ENCODE peak calls at places on chromosome 2, in five cellular contexts. One of them, this sample, is unnamed.

GRCh38 chr2:168182850-168183249 is 64.5 kb downstream of the STK39 start:
- DNase-seq in GM19239: no peak
- DNase-seq in cardiac fibroblast: no peak
- DNase-seq in kidney glomerular epithelial cell: no peak
- DNase-seq in epithelial cell of proximal tubule: no peak
- DNase-seq in this sample: no peak

GRCh38 chr2:165572155-165572554 is 102.7 kb downstream of the CSRNP3 start:
- DNase-seq in cardiac fibroblast: no peak
- DNase-seq in kidney glomerular epithelial cell: no peak
- DNase-seq in GM19239: no peak
- DNase-seq in epithelial cell of proximal tubule: no peak
- DNase-seq in this sample: no peak

GRCh38 chr2:11254100-11254536 is 90.3 kb downstream of the ROCK2 start:
- DNase-seq in GM19239: no peak
- DNase-seq in kidney glomerular epithelial cell: no peak
- DNase-seq in cardiac fibroblast: peak
- DNase-seq in epithelial cell of proximal tubule: no peak
- DNase-seq in this sample: no peak

GRCh38 chr2:222269132-222269531 is 29.7 kb downstream of the PAX3 start:
- DNase-seq in epithelial cell of proximal tubule: no peak
- DNase-seq in GM19239: no peak
- DNase-seq in kidney glomerular epithelial cell: no peak
- DNase-seq in cardiac fibroblast: no peak
- DNase-seq in this sample: no peak

GRCh38 chr2:172096661-172097547 is 5.8 kb downstream of the DLX2 start:
- DNase-seq in GM19239: no peak
- DNase-seq in epithelial cell of proximal tubule: no peak
- DNase-seq in cardiac fibroblast: peak
- DNase-seq in kidney glomerular epithelial cell: peak
- DNase-seq in this sample: peak

GRCh38 chr2:230828272-230828961 is 36.3 kb upstream of the ITM2C start:
- DNase-seq in epithelial cell of proximal tubule: no peak
- DNase-seq in GM19239: peak
- DNase-seq in kidney glomerular epithelial cell: no peak
- DNase-seq in cardiac fibroblast: no peak
- DNase-seq in this sample: no peak

GRCh38 chr2:45833301-45833967 is 182.0 kb downstream of the PRKCE start:
- DNase-seq in kidney glomerular epithelial cell: no peak
- DNase-seq in cardiac fibroblast: no peak
- DNase-seq in GM19239: no peak
- DNase-seq in epithelial cell of proximal tubule: no peak
- DNase-seq in this sample: no peak

GRCh38 chr2:20156051-20156730 is 68.7 kb downstream of the SDC1 start:
- DNase-seq in kidney glomerular epithelial cell: no peak
- DNase-seq in GM19239: no peak
- DNase-seq in epithelial cell of proximal tubule: no peak
- DNase-seq in cardiac fibroblast: no peak
- DNase-seq in this sample: no peak

GRCh38 chr2:26735096-26735495 is 29.0 kb upstream of the SLC35F6 start:
- DNase-seq in GM19239: no peak
- DNase-seq in kidney glomerular epithelial cell: no peak
- DNase-seq in epithelial cell of proximal tubule: no peak
- DNase-seq in cardiac fibroblast: peak
- DNase-seq in this sample: no peak

GRCh38 chr2:67311536-67311935 is 85.6 kb upstream of the ETAA1 start:
- DNase-seq in GM19239: no peak
- DNase-seq in kidney glomerular epithelial cell: no peak
- DNase-seq in cardiac fibroblast: peak
- DNase-seq in epithelial cell of proximal tubule: no peak
- DNase-seq in this sample: no peak

GRCh38 chr2:240412211-240412830 is 23.1 kb upstream of the GPC1 start:
- DNase-seq in cardiac fibroblast: no peak
- DNase-seq in GM19239: no peak
- DNase-seq in kidney glomerular epithelial cell: no peak
- DNase-seq in epithelial cell of proximal tubule: no peak
- DNase-seq in this sample: no peak

GRCh38 chr2:191653669-191654402 is 24.1 kb upstream of the NABP1 start:
- DNase-seq in kidney glomerular epithelial cell: no peak
- DNase-seq in GM19239: no peak
- DNase-seq in cardiac fibroblast: no peak
- DNase-seq in epithelial cell of proximal tubule: no peak
- DNase-seq in this sample: no peak

GRCh38 chr2:225100269-225100668 is 58.0 kb upstream of the DOCK10 start:
- DNase-seq in kidney glomerular epithelial cell: peak
- DNase-seq in cardiac fibroblast: peak
- DNase-seq in GM19239: no peak
- DNase-seq in epithelial cell of proximal tubule: no peak
- DNase-seq in this sample: no peak

GRCh38 chr2:59584958-59585357 is 968.5 kb downstream of the BCL11A start:
- DNase-seq in cardiac fibroblast: no peak
- DNase-seq in epithelial cell of proximal tubule: no peak
- DNase-seq in kidney glomerular epithelial cell: no peak
- DNase-seq in GM19239: no peak
- DNase-seq in this sample: no peak

GRCh38 chr2:101921319-101921960 is 70.3 kb upstream of the IL1R2 start:
- DNase-seq in epithelial cell of proximal tubule: no peak
- DNase-seq in cardiac fibroblast: no peak
- DNase-seq in GM19239: no peak
- DNase-seq in kidney glomerular epithelial cell: no peak
- DNase-seq in this sample: no peak

GRCh38 chr2:84888401-84889276 is 7.8 kb upstream of the TRABD2A start:
- DNase-seq in kidney glomerular epithelial cell: peak
- DNase-seq in epithelial cell of proximal tubule: no peak
- DNase-seq in cardiac fibroblast: peak
- DNase-seq in GM19239: no peak
- DNase-seq in this sample: no peak

GRCh38 chr2:30236591-30237245 is 5.4 kb downstream of the LBH start:
- DNase-seq in cardiac fibroblast: no peak
- DNase-seq in GM19239: no peak
- DNase-seq in epithelial cell of proximal tubule: no peak
- DNase-seq in kidney glomerular epithelial cell: no peak
- DNase-seq in this sample: no peak